ENCODE peak calls at places on chromosomes 6 and 20, in eight cellular contexts. X is fibroblast of lung, C is left ventricle myocardium inferior, E is choroid plexus epithelial cell, M is neural crest cell, G is Calu3, T is bronchial epithelial cell, Q is gastrocnemius medialis. D is an unnamed sample.

GRCh38 chr6:48835421-48835958 is 627.6 kb downstream of the MMUT start:
- DNase-seq in X (peak), C (no peak), E (peak), M (no peak), G (no peak), T (no peak), Q (no peak), D (no peak)

GRCh38 chr20:18625907-18626655 is 38.2 kb downstream of the DTD1 start:
- DNase-seq in X (no peak), C (no peak), E (peak), M (no peak), G (no peak), T (no peak), Q (no peak), D (no peak)

GRCh38 chr20:45012682-45013302 is 46.5 kb downstream of the STK4 start:
- DNase-seq in X (peak), C (no peak), E (peak), M (no peak), G (peak), T (no peak), Q (no peak), D (no peak)

GRCh38 chr6:32108094-32108627 is 977 bp downstream of the TNXB start:
- DNase-seq in X (no peak), C (peak), E (peak), M (no peak), G (no peak), T (no peak), Q (peak), D (no peak)

GRCh38 chr20:9886227-9886626 is 47.4 kb upstream of the PAK5 start:
- DNase-seq in X (peak), C (no peak), E (peak), M (no peak), G (no peak), T (peak), Q (no peak), D (no peak)

GRCh38 chr6:144321839-144322591 is 36.9 kb downstream of the UTRN start:
- DNase-seq in X (peak), C (no peak), E (peak), M (no peak), G (no peak), T (no peak), Q (no peak), D (no peak)

GRCh38 chr6:41200296-41200900 is 551 bp downstream of the TREML2 start:
- DNase-seq in X (no peak), C (no peak), E (peak), M (no peak), G (peak), T (peak), Q (no peak), D (peak)

GRCh38 chr6:1208876-1209275 is 103.0 kb upstream of the FOXQ1 start:
- DNase-seq in X (no peak), C (no peak), E (peak), M (no peak), G (no peak), T (peak), Q (no peak), D (no peak)

GRCh38 chr20:52746190-52746589 is 226.0 kb upstream of the TSHZ2 start:
- DNase-seq in X (no peak), C (no peak), E (no peak), M (no peak), G (no peak), T (no peak), Q (no peak), D (no peak)

GRCh38 chr6:402901-403658 is 11.5 kb downstream of the IRF4 start:
- DNase-seq in X (no peak), C (no peak), E (no peak), M (no peak), G (no peak), T (no peak), Q (no peak), D (peak)

GRCh38 chr6:77626431-77626830 is 26.4 kb upstream of the MEI4 start:
- DNase-seq in X (peak), C (no peak), E (no peak), M (no peak), G (no peak), T (no peak), Q (no peak), D (no peak)

GRCh38 chr20:1322511-1323245 is 6.3 kb downstream of the SDCBP2 start:
- DNase-seq in X (peak), C (no peak), E (peak), M (no peak), G (no peak), T (peak), Q (no peak), D (no peak)

GRCh38 chr6:135637701-135638100 is 140.2 kb upstream of the AHI1 start:
- DNase-seq in X (no peak), C (no peak), E (peak), M (no peak), G (no peak), T (no peak), Q (no peak), D (no peak)

GRCh38 chr6:90175627-90176538 is 120.8 kb downstream of the BACH2 start:
- DNase-seq in X (no peak), C (no peak), E (no peak), M (no peak), G (no peak), T (peak), Q (peak), D (peak)

GRCh38 chr6:168666751-168667427 is 225.9 kb downstream of the SMOC2 start:
- DNase-seq in X (no peak), C (no peak), E (no peak), M (no peak), G (no peak), T (peak), Q (no peak), D (no peak)

GRCh38 chr6:151284012-151284411 is 44.2 kb downstream of the AKAP12 start:
- DNase-seq in X (peak), C (no peak), E (no peak), M (no peak), G (no peak), T (peak), Q (no peak), D (no peak)

GRCh38 chr20:57048027-57048869 is 218.2 kb downstream of the BMP7 start:
- DNase-seq in X (no peak), C (no peak), E (peak), M (peak), G (peak), T (no peak), Q (no peak), D (peak)

GRCh38 chr20:63696311-63696627 is 183 bp upstream of the TNFRSF6B start:
- DNase-seq in X (peak), C (no peak), E (peak), M (no peak), G (no peak), T (peak), Q (no peak), D (peak)

GRCh38 chr6:87102296-87102695 is 7.4 kb upstream of the CGA start:
- DNase-seq in X (no peak), C (no peak), E (no peak), M (no peak), G (no peak), T (no peak), Q (no peak), D (no peak)

GRCh38 chr20:41587956-41588355 is 30.2 kb downstream of the CHD6 start:
- DNase-seq in X (peak), C (no peak), E (peak), M (no peak), G (no peak), T (peak), Q (no peak), D (no peak)

GRCh38 chr6:137927777-137928218 is 60.7 kb downstream of the TNFAIP3 start:
- DNase-seq in X (peak), C (no peak), E (peak), M (no peak), G (no peak), T (no peak), Q (no peak), D (peak)

GRCh38 chr6:125658759-125659431 is 90.5 kb upstream of the HEY2 start:
- DNase-seq in X (peak), C (peak), E (no peak), M (no peak), G (no peak), T (peak), Q (no peak), D (no peak)

GRCh38 chr6:25449774-25450173 is 170.6 kb downstream of the CARMIL1 start:
- DNase-seq in X (no peak), C (no peak), E (peak), M (no peak), G (no peak), T (no peak), Q (no peak), D (no peak)

GRCh38 chr6:148590881-148591280 is 155.9 kb upstream of the UST start:
- DNase-seq in X (no peak), C (no peak), E (no peak), M (no peak), G (no peak), T (no peak), Q (no peak), D (no peak)

GRCh38 chr6:12327391-12327790 is 37.2 kb downstream of the EDN1 start:
- DNase-seq in X (peak), C (no peak), E (no peak), M (no peak), G (no peak), T (peak), Q (no peak), D (no peak)

GRCh38 chr6:150491131-150491795 is 108.4 kb upstream of the PLEKHG1 start:
- DNase-seq in X (peak), C (no peak), E (peak), M (no peak), G (peak), T (peak), Q (no peak), D (peak)

GRCh38 chr20:57772349-57772964 is 62.6 kb upstream of the PMEPA1 start:
- DNase-seq in X (peak), C (no peak), E (peak), M (no peak), G (peak), T (peak), Q (no peak), D (peak)

GRCh38 chr6:130065616-130066015 is 47.2 kb downstream of the L3MBTL3 start:
- DNase-seq in X (no peak), C (no peak), E (no peak), M (no peak), G (no peak), T (no peak), Q (no peak), D (no peak)

GRCh38 chr6:124066995-124067552 is 263.4 kb downstream of the NKAIN2 start:
- DNase-seq in X (no peak), C (no peak), E (no peak), M (no peak), G (no peak), T (no peak), Q (no peak), D (no peak)

GRCh38 chr20:34562643-34563042 is 4.1 kb downstream of the MAP1LC3A start:
- DNase-seq in X (peak), C (no peak), E (peak), M (no peak), G (peak), T (no peak), Q (no peak), D (peak)

GRCh38 chr6:39228111-39228971 is 934 bp downstream of the KCNK5 start:
- DNase-seq in X (no peak), C (no peak), E (no peak), M (no peak), G (no peak), T (no peak), Q (no peak), D (peak)

GRCh38 chr6:69719602-69720193 is 77.1 kb downstream of the LMBRD1 start:
- DNase-seq in X (peak), C (no peak), E (peak), M (no peak), G (peak), T (peak), Q (no peak), D (peak)

GRCh38 chr20:59817406-59817805 is 116.0 kb downstream of the SYCP2 start:
- DNase-seq in X (no peak), C (no peak), E (no peak), M (no peak), G (no peak), T (no peak), Q (no peak), D (no peak)

GRCh38 chr6:79946242-79946641 is 1.1 kb downstream of the ELOVL4 start:
- DNase-seq in X (peak), C (no peak), E (peak), M (peak), G (peak), T (peak), Q (no peak), D (peak)

GRCh38 chr6:138107078-138107751 is at the start of gene PERP:
- DNase-seq in X (peak), C (peak), E (peak), M (peak), G (peak), T (peak), Q (peak), D (peak)

GRCh38 chr20:61874421-61875068 is 191.1 kb downstream of the TAF4 start:
- DNase-seq in X (peak), C (peak), E (peak), M (peak), G (peak), T (peak), Q (no peak), D (peak)
- TF ChIP-seq CTCF in X (no peak), C (peak), E (peak), M (peak), G (no peak), T (peak), Q (no peak), D (no peak)

GRCh38 chr20:43473058-43473704 is 15.5 kb downstream of the SRSF6 start:
- DNase-seq in X (no peak), C (no peak), E (no peak), M (no peak), G (no peak), T (no peak), Q (no peak), D (no peak)
- TF ChIP-seq CTCF in X (no peak), C (no peak), E (no peak), M (no peak), G (no peak), T (no peak), Q (no peak), D (no peak)

GRCh38 chr6:156659317-156660198 is 117.6 kb upstream of the ARID1B start:
- DNase-seq in X (no peak), C (no peak), E (no peak), M (no peak), G (no peak), T (no peak), Q (no peak), D (no peak)

GRCh38 chr6:156658596-156659316 is 118.4 kb upstream of the ARID1B start:
- DNase-seq in X (peak), C (no peak), E (no peak), M (no peak), G (no peak), T (no peak), Q (no peak), D (no peak)

GRCh38 chr6:156660389-156660788 is 116.8 kb upstream of the ARID1B start:
- DNase-seq in X (no peak), C (no peak), E (no peak), M (no peak), G (no peak), T (no peak), Q (no peak), D (no peak)

GRCh38 chr6:156658186-156658585 is 119.0 kb upstream of the ARID1B start:
- DNase-seq in X (peak), C (no peak), E (peak), M (no peak), G (no peak), T (no peak), Q (no peak), D (no peak)

DNA sequence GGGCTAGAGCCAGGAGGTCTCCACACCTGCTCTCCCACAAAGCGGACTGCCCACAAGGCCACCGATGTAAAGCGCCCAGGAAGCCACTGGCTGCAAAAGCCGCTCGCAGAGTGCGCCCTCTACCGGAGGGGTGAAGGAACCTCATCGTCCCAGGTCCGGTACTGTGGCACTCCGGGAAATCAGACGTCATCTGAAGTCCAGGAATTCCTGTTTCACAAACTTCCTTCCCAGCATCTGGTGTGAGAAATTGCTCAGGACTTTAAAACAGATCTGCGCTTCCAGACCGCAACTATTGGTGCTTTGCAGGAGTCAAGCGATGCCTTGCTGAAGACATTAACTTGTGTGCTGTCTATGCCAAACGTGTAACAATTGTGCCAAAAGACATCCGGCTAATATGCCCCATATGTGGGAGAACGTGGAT is 115.1 kb upstream of the ARID1B start:
- DNase-seq in X (no peak), C (no peak), E (no peak), M (peak), G (peak), T (no peak), Q (no peak), D (peak)
- TF ChIP-seq CTCF in X (peak), C (peak), E (peak), M (peak), G (peak), T (peak), Q (peak), D (peak)

GRCh38 chr6:4128748-4129147 is 6.6 kb downstream of the ECI2 start:
- DNase-seq in X (peak), C (no peak), E (peak), M (no peak), G (no peak), T (no peak), Q (no peak), D (no peak)

GRCh38 chr6:4124361-4124760 is 11.0 kb downstream of the ECI2 start:
- DNase-seq in X (no peak), C (no peak), E (no peak), M (no peak), G (no peak), T (no peak), Q (no peak), D (no peak)

GRCh38 chr6:4128072-4128471 is 7.3 kb downstream of the ECI2 start:
- DNase-seq in X (peak), C (no peak), E (no peak), M (no peak), G (no peak), T (no peak), Q (no peak), D (no peak)

GRCh38 chr6:4125500-4125899 is 9.9 kb downstream of the ECI2 start:
- DNase-seq in X (peak), C (no peak), E (peak), M (no peak), G (no peak), T (no peak), Q (no peak), D (no peak)

DNA sequence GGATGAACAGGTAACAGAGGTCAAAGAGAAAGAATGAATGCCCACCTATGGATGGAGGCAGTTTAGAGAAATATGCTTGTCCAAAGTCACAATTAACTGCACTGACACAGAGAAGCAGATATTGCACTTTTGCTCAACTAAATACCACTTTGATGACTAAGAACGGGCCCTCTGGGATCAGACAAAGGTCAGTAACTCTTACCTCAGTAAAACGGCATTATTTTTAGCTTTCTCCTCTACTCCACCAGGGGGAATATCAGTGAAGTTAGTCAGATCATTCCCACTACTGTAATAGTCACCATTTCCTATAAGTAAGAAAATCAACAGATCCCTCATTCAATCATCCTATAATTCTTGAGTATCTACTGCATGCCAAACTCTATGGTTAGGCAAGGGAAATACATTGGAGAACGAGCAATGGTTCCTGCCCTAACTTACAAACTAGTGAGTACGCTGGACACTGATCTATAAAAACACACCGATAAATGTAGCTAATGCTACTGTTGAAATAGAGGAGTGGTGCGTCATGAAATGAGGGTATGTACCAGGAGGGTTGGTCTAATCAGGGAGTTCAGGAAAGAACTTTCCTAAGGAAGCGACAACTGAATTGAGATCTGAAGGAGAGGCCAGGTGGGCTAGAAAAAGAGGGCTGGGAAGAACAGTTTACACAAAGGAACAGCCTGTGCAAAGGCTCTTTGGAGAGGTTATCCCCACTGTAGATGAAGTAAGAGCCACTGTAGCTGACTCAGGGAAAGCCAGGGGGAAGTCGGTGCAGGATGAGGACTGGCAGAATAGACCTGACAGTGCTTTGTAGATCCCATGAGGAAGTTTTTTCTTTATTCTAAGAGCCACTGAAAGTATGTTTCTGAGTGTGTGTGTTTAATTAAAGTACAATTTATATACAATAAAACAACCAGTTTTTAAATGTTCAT is 9.2 kb downstream of the ECI2 start:
- DNase-seq in X (peak), C (no peak), E (peak), M (no peak), G (no peak), T (peak), Q (peak), D (peak)
- TF ChIP-seq CTCF in X (peak), C (peak), E (peak), M (peak), G (no peak), T (no peak), Q (no peak), D (no peak)

DNA sequence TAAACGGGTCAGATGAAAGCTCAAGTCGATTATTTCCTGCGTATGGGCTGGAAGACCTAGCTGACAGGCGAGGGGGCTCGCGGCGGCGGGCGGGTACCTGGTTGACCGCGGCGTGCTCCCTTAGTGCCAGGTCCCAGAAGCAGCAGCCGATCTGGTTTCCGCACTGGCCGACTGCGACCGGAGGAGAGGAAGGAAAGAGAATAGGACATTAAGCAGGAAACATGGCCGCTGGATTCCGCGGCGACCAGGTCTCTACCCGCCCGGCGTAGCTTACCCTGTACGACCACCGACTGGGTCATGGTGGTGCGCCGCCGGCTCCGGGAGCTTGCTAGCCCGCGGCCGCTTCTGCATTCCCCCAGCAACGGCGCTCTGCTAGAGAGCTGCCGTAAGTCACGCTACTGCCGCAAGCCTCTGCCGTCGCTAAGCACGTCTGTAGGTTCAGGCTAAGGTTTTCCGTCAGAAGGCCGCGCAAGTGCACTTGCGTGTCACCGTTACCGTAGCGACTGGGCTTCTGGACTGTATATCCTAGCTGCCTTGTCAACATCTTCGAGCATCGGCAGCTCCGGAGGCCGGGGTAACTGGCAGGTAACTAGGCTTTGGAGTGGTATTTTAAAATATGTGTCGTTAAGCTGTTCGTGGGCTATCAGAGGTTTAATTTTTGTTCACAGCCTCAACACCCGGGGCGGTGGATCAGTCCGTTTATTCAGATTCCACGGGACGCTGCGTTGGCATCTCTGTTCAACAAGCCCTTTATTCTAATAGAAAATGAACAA is at the start of the genes FAM229B and TUBE1:
- DNase-seq in X (peak), C (peak), E (peak), M (peak), G (peak), T (peak), Q (peak), D (peak)
- TF ChIP-seq CTCF in X (no peak), C (peak), E (no peak), M (no peak), G (no peak), T (no peak), Q (peak), D (no peak)

GRCh38 chr20:49316704-49317103 is 38.8 kb upstream of the ZNFX1 start:
- DNase-seq in X (no peak), C (no peak), E (no peak), M (no peak), G (no peak), T (no peak), Q (no peak), D (no peak)
- TF ChIP-seq CTCF in X (no peak), C (no peak), E (no peak), M (no peak), G (no peak), T (no peak), Q (no peak), D (no peak)

GRCh38 chr20:36571564-36572504 is 1.6 kb upstream of the TGIF2 start:
- DNase-seq in X (no peak), C (no peak), E (no peak), M (no peak), G (no peak), T (no peak), Q (no peak), D (peak)
- TF ChIP-seq CTCF in X (no peak), C (no peak), E (no peak), M (no peak), G (no peak), T (no peak), Q (no peak), D (no peak)

D was measured in activated CD8-positive, alpha-beta T cell treated with anti-CD3 and anti-CD28 coated beads for 36 hours.